ENCODE peak calls at places on chromosomes 6 and 20, in four cellular contexts. T is GM12878, N is K562, G is H1. L is an unnamed sample.

GRCh38 chr6:38012573-38012972 is 193.0 kb downstream of the ZFAND3 start:
- DNase-seq in T (no peak), N (peak; percentile 39), G (peak; percentile 48), L (peak; percentile 67)

GRCh38 chr6:117384659-117385058 is 41.1 kb downstream of the ROS1 start:
- DNase-seq in T (no peak), N (no peak), G (no peak), L (no peak)

GRCh38 chr6:25351485-25351884 is 72.3 kb downstream of the CARMIL1 start:
- DNase-seq in T (no peak), N (no peak), G (no peak), L (no peak)

GRCh38 chr20:59385461-59385860 is 85.0 kb downstream of the EDN3 start:
- DNase-seq in T (no peak), N (no peak), G (peak; percentile 50), L (no peak)

GRCh38 chr6:13395272-13396237 is 67.2 kb upstream of the TBC1D7 start:
- DNase-seq in T (no peak), N (peak; percentile 75), G (no peak), L (peak; percentile 83)

GRCh38 chr6:41373919-41374617 is 38.7 kb downstream of the NCR2 start:
- DNase-seq in T (no peak), N (no peak), G (peak; percentile 84), L (no peak)

GRCh38 chr6:11232968-11233626 is 629 bp upstream of the NEDD9 start:
- DNase-seq in T (no peak), N (peak; percentile 23), G (peak; percentile 50), L (peak; percentile 22)

GRCh38 chr6:14452567-14453527 is 335.3 kb downstream of the CD83 start:
- DNase-seq in T (peak; percentile 4), N (peak; percentile 42), G (no peak), L (no peak)

GRCh38 chr20:45970646-45971424 is 1.2 kb downstream of the ZNF335 start:
- DNase-seq in T (no peak), N (no peak), G (no peak), L (peak; percentile 19)

GRCh38 chr20:58543274-58543673 is 28.1 kb upstream of the APCDD1L start:
- DNase-seq in T (no peak), N (no peak), G (peak; percentile 1), L (no peak)

GRCh38 chr6:168713839-168714238 is 272.9 kb downstream of the SMOC2 start:
- DNase-seq in T (no peak), N (peak; percentile 45), G (no peak), L (no peak)

GRCh38 chr20:49742948-49743347 is 29.3 kb upstream of the B4GALT5 start:
- DNase-seq in T (no peak), N (no peak), G (no peak), L (no peak)

GRCh38 chr6:27250955-27251671 is 3.6 kb downstream of the PRSS16 start:
- DNase-seq in T (peak; percentile 40), N (peak; percentile 97), G (peak; percentile 96), L (no peak)

GRCh38 chr6:29811377-29811776 is 16.2 kb upstream of the HLA-G start:
- DNase-seq in T (no peak), N (no peak), G (no peak), L (no peak)

GRCh38 chr20:54774423-54774822 is 299.0 kb downstream of the DOK5 start:
- DNase-seq in T (no peak), N (no peak), G (no peak), L (no peak)

GRCh38 chr20:6142348-6142993 is 19.6 kb upstream of the FERMT1 start:
- DNase-seq in T (peak; percentile 9), N (peak; percentile 56), G (peak; percentile 67), L (peak; percentile 65)

GRCh38 chr20:22776369-22776768 is 192.0 kb upstream of the FOXA2 start:
- DNase-seq in T (no peak), N (no peak), G (no peak), L (no peak)

GRCh38 chr6:11648436-11648775 is 110.9 kb downstream of the TMEM170B start:
- DNase-seq in T (no peak), N (no peak), G (no peak), L (no peak)

GRCh38 chr6:127897437-127897836 is 3.4 kb downstream of the THEMIS start:
- DNase-seq in T (no peak), N (no peak), G (no peak), L (no peak)

GRCh38 chr6:26501482-26501986 is 1.4 kb downstream of the BTN1A1 start:
- DNase-seq in T (no peak), N (no peak), G (peak; percentile 72), L (peak; percentile 25)

GRCh38 chr6:64023693-64024092 is 388.1 kb downstream of the PHF3 start:
- DNase-seq in T (no peak), N (no peak), G (no peak), L (no peak)

GRCh38 chr20:38840053-38840893 is 34.8 kb downstream of the PPP1R16B start:
- DNase-seq in T (no peak), N (peak; percentile 26), G (no peak), L (no peak)

GRCh38 chr6:21740719-21741118 is 147.2 kb downstream of the SOX4 start:
- DNase-seq in T (no peak), N (no peak), G (no peak), L (peak; percentile 85)

GRCh38 chr20:59253325-59253724 is 47.1 kb upstream of the EDN3 start:
- DNase-seq in T (no peak), N (no peak), G (no peak), L (no peak)

GRCh38 chr20:45890077-45890996 is 671 bp downstream of the NEURL2 start:
- DNase-seq in T (no peak), N (no peak), G (peak; percentile 89), L (peak; percentile 78)

GRCh38 chr6:13303668-13304017 is 24.7 kb downstream of the TBC1D7 start:
- DNase-seq in T (peak; percentile 76), N (no peak), G (peak; percentile 24), L (peak; percentile 81)

GRCh38 chr6:29680904-29681303 is at the start of gene ZFP57:
- DNase-seq in T (no peak), N (no peak), G (no peak), L (no peak)

GRCh38 chr20:47061549-47061948 is 166.9 kb downstream of the EYA2 start:
- DNase-seq in T (no peak), N (no peak), G (no peak), L (no peak)

GRCh38 chr6:15476631-15477380 is 186.0 kb downstream of the DTNBP1 start:
- DNase-seq in T (no peak), N (no peak), G (no peak), L (peak; percentile 88)

GRCh38 chr6:1382883-1383728 is 6.3 kb upstream of the FOXF2 start:
- DNase-seq in T (no peak), N (no peak), G (peak; percentile 82), L (no peak)

GRCh38 chr20:13082366-13082765 is 73.6 kb downstream of the SPTLC3 start:
- DNase-seq in T (no peak), N (no peak), G (no peak), L (no peak)

GRCh38 chr6:138546733-138547185 is 47.5 kb upstream of the NHSL1 start:
- DNase-seq in T (no peak), N (no peak), G (no peak), L (peak; percentile 67)

GRCh38 chr6:94751641-94752329 is 825.5 kb upstream of the MANEA start:
- DNase-seq in T (peak; percentile 24), N (no peak), G (no peak), L (no peak)

GRCh38 chr20:62496525-62497218 is 20.9 kb upstream of the GATA5 start:
- DNase-seq in T (no peak), N (peak; percentile 81), G (peak; percentile 83), L (no peak)
- TF ChIP-seq CHD1 in T (no peak), N (no peak), G (no peak), L (no peak)

GRCh38 chr6:44388876-44389275 is 1.4 kb downstream of the CDC5L start:
- DNase-seq in T (no peak), N (no peak), G (no peak), L (no peak)
- TF ChIP-seq CHD1 in T (no peak), N (no peak), G (no peak), L (no peak)

GRCh38 chr6:7154341-7155139 is 46.8 kb downstream of the RREB1 start:
- DNase-seq in T (peak; percentile 80), N (no peak), G (peak; percentile 35), L (no peak)
- TF ChIP-seq CHD1 in T (peak; percentile 24), N (no peak), G (no peak), L (no peak)

DNA sequence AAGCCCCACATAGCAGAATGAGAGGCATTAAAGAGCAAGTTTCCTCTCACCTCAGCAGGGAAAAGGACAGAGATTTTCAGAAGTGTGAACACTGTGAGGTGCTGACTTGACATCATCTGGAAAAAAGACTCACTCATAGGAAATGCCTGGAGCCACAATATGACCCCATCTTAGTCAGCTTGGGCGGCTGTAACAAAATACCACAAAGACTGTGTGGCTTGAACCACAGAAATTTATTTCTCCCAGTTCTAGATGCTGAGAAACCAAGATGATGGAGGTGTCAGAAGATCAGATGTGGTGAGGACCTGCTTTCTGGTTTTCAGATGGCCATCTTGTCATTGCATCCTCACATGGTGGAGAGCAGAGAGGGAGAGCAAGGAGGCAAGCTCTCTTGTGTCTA is 253.1 kb downstream of the ADGB start:
- DNase-seq in T (no peak), N (no peak), G (no peak), L (peak; percentile 94)
- TF ChIP-seq CHD1 in T (no peak), N (no peak), G (no peak), L (no peak)

DNA sequence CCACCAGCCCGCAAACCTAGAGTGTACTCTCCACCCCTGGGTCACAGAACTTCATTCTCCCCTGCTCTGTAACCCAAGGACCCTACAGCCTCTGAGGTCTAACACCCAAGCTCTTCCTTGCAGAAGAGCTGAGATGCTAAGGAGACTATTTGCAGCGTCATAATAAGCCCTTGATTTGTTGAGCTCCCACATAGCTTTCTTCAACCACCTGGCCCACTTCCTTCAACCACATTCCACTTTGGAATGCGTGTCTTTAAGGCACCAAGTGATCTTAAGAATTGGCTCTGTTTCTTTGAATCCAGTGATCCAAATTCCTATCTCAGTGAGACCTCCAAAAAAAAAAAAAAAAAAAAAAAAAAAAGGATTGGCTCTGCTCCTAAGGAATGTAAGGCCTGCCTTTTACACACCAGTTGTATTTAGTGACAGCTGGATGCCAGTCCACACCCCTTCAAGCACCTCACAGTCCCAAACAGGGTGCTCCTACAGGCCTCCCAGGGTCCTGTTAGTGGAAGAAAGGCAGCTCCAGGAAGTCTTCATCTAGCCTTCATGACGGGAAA is 106.2 kb downstream of the UBE3D start:
- DNase-seq in T (no peak), N (no peak), G (peak; percentile 48), L (peak; percentile 70)
- TF ChIP-seq CHD1 in T (no peak), N (no peak), G (no peak), L (no peak)

GRCh38 chr20:43196243-43196642 is 6.5 kb upstream of the PTPRT start:
- DNase-seq in T (no peak), N (no peak), G (no peak), L (no peak)
- TF ChIP-seq CHD1 in T (no peak), N (no peak), G (no peak), L (no peak)

GRCh38 chr6:87074051-87074711 is 20.7 kb downstream of the CGA start:
- DNase-seq in T (no peak), N (no peak), G (no peak), L (no peak)
- TF ChIP-seq CHD1 in T (no peak), N (no peak), G (no peak), L (no peak)

DNA sequence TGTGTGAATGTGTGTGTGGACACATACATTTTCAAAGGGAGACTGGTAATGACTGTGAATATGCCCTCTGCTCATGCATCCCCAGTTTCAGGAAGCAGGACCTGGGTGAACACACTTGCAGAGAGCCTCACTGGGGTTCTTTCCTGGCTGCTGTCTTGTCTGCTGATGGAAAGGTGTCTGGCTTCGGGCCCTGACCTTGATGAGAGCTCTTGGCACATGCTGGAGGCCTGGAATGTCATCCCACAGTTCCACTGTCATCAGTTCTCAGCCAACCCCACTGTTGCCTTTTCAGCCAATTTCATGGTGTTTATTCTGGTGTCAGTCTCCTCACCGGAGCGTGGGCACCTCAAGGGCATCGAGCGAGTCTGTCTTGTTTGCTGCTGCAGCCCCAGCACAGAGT is 64.7 kb upstream of the XRN2 start:
- DNase-seq in T (no peak), N (no peak), G (no peak), L (no peak)
- TF ChIP-seq CHD1 in T (no peak), N (no peak), G (no peak), L (no peak)